ENCODE peak calls at places on chromosomes 3 and 15, in four cellular contexts. K is activated CD4-positive, CD25-positive, alpha-beta regulatory T cell; C is skeletal muscle cell; T is psoas muscle. J is an unnamed sample.

GRCh38 chr15:65069179-65069578 is 1.4 kb upstream of the RASL12 start:
- DNase-seq in C (peak; percentile 90), K (no peak), T (peak; percentile 32), J (peak; percentile 67)

GRCh38 chr3:168546707-168547106 is 451.0 kb upstream of the GOLIM4 start:
- DNase-seq in T (no peak), C (no peak), K (no peak), J (no peak)

GRCh38 chr3:73094127-73094526 is 32.7 kb downstream of the EBLN2 start:
- DNase-seq in K (no peak), C (no peak), T (no peak), J (peak; percentile 56)

GRCh38 chr15:75452968-75453702 is 1.6 kb upstream of the SIN3A start:
- DNase-seq in K (peak; percentile 5), C (no peak), T (peak; percentile 73), J (peak; percentile 62)

GRCh38 chr3:99627062-99627826 is 11.2 kb upstream of the COL8A1 start:
- DNase-seq in T (no peak), C (no peak), K (no peak), J (peak; percentile 56)

GRCh38 chr3:188389711-188390346 is 235.9 kb downstream of the LPP start:
- DNase-seq in C (no peak), K (no peak), T (no peak), J (no peak)

GRCh38 chr3:14561051-14561634 is 21.0 kb upstream of the GRIP2 start:
- DNase-seq in T (no peak), C (no peak), K (no peak), J (peak; percentile 63)

GRCh38 chr3:182445576-182445975 is 347.7 kb upstream of the ATP11B start:
- DNase-seq in T (no peak), K (no peak), C (no peak), J (no peak)

GRCh38 chr3:88000853-88001252 is 58.0 kb downstream of the CGGBP1 start:
- DNase-seq in T (no peak), C (no peak), K (no peak), J (no peak)

GRCh38 chr3:123229145-123229544 is 27.4 kb downstream of the SEC22A start:
- DNase-seq in T (no peak), C (no peak), K (no peak), J (no peak)

GRCh38 chr15:66698318-66698961 is 3.6 kb upstream of the SMAD6 start:
- DNase-seq in K (no peak), T (peak; percentile 68), C (no peak), J (peak; percentile 72)

GRCh38 chr3:162769559-162769958 is 1273.0 kb downstream of the OTOL1 start:
- DNase-seq in C (no peak), T (no peak), K (no peak), J (peak; percentile 36)

GRCh38 chr3:155078959-155079794 is 942 bp upstream of the MME start:
- DNase-seq in T (no peak), K (no peak), C (peak; percentile 42), J (peak; percentile 68)

GRCh38 chr3:36850743-36851142 is 86.4 kb upstream of the DCLK3 start:
- DNase-seq in T (no peak), K (no peak), C (no peak), J (no peak)

GRCh38 chr3:56421205-56421604 is 47.1 kb downstream of the ERC2 start:
- DNase-seq in K (no peak), T (no peak), C (no peak), J (no peak)

GRCh38 chr3:14784087-14784596 is 34.6 kb upstream of the FGD5 start:
- DNase-seq in T (no peak), K (no peak), C (no peak), J (no peak)